ENCODE peak calls at places on chromosomes 12 and 14, in eight cellular contexts. One of them, this sample, is unnamed. For H3K4me1, the result is how much of the 10 kb centered on the place peaks cover.

GRCh38 chr12:62724947-62725447 is 210.0 kb downstream of the PPM1H start:
- DNase-seq in A549: peak
- DNase-seq in GM12878: no peak
- DNase-seq in HepG2: peak
- DNase-seq in K562: peak
- DNase-seq in H1: peak
- DNase-seq in endothelial cell of umbilical vein: peak
- DNase-seq in SK-N-SH: no peak
- DNase-seq in this sample: peak

GRCh38 chr12:77102691-77103090 is 37.3 kb upstream of the E2F7 start:
- DNase-seq in A549: no peak
- DNase-seq in GM12878: no peak
- DNase-seq in HepG2: no peak
- DNase-seq in K562: no peak
- DNase-seq in H1: no peak
- DNase-seq in endothelial cell of umbilical vein: peak
- DNase-seq in SK-N-SH: no peak
- DNase-seq in this sample: peak

GRCh38 chr14:64266206-64266605 is 28.0 kb downstream of the ESR2 start:
- DNase-seq in A549: no peak
- DNase-seq in GM12878: no peak
- DNase-seq in HepG2: no peak
- DNase-seq in K562: no peak
- DNase-seq in H1: no peak
- DNase-seq in endothelial cell of umbilical vein: peak
- DNase-seq in SK-N-SH: no peak
- DNase-seq in this sample: no peak

GRCh38 chr14:106802413-106803364 is 1276.3 kb downstream of the TMEM121 start:
- DNase-seq in A549: peak
- DNase-seq in GM12878: no peak
- DNase-seq in HepG2: peak
- DNase-seq in K562: no peak
- DNase-seq in H1: no peak
- DNase-seq in endothelial cell of umbilical vein: no peak
- DNase-seq in SK-N-SH: peak
- DNase-seq in this sample: no peak

GRCh38 chr12:44002607-44003006 is 166.7 kb downstream of the TMEM117 start:
- DNase-seq in A549: no peak
- DNase-seq in GM12878: no peak
- DNase-seq in HepG2: no peak
- DNase-seq in K562: no peak
- DNase-seq in H1: no peak
- DNase-seq in endothelial cell of umbilical vein: no peak
- DNase-seq in SK-N-SH: no peak
- DNase-seq in this sample: no peak

GRCh38 chr14:50354527-50354926 is 42.2 kb downstream of the CDKL1 start:
- DNase-seq in A549: no peak
- DNase-seq in GM12878: no peak
- DNase-seq in HepG2: no peak
- DNase-seq in K562: no peak
- DNase-seq in H1: no peak
- DNase-seq in endothelial cell of umbilical vein: no peak
- DNase-seq in SK-N-SH: no peak
- DNase-seq in this sample: no peak

GRCh38 chr12:30508205-30508967 is 187.3 kb downstream of the IPO8 start:
- DNase-seq in A549: no peak
- DNase-seq in GM12878: no peak
- DNase-seq in HepG2: peak
- DNase-seq in K562: no peak
- DNase-seq in H1: no peak
- DNase-seq in endothelial cell of umbilical vein: no peak
- DNase-seq in SK-N-SH: no peak
- DNase-seq in this sample: no peak

GRCh38 chr12:26242683-26243082 is 47.3 kb downstream of the SSPN start:
- DNase-seq in A549: no peak
- DNase-seq in GM12878: no peak
- DNase-seq in HepG2: no peak
- DNase-seq in K562: no peak
- DNase-seq in H1: no peak
- DNase-seq in endothelial cell of umbilical vein: no peak
- DNase-seq in SK-N-SH: no peak
- DNase-seq in this sample: no peak

GRCh38 chr12:86264451-86265328 is 8.5 kb upstream of the MGAT4C start:
- DNase-seq in A549: no peak
- DNase-seq in GM12878: no peak
- DNase-seq in HepG2: no peak
- DNase-seq in K562: no peak
- DNase-seq in H1: peak
- DNase-seq in endothelial cell of umbilical vein: no peak
- DNase-seq in SK-N-SH: peak
- DNase-seq in this sample: no peak

GRCh38 chr12:110936367-110937103 is 16.2 kb upstream of the MYL2 start:
- DNase-seq in A549: no peak
- DNase-seq in GM12878: no peak
- DNase-seq in HepG2: no peak
- DNase-seq in K562: no peak
- DNase-seq in H1: no peak
- DNase-seq in endothelial cell of umbilical vein: no peak
- DNase-seq in SK-N-SH: no peak
- DNase-seq in this sample: no peak

GRCh38 chr12:70619471-70620152 is 17.6 kb downstream of the PTPRB start:
- DNase-seq in A549: no peak
- DNase-seq in GM12878: no peak
- DNase-seq in HepG2: no peak
- DNase-seq in K562: no peak
- DNase-seq in H1: no peak
- DNase-seq in endothelial cell of umbilical vein: no peak
- DNase-seq in SK-N-SH: no peak
- DNase-seq in this sample: no peak

GRCh38 chr12:108606492-108606891 is 8.6 kb upstream of the TMEM119 start:
- DNase-seq in A549: no peak
- DNase-seq in GM12878: no peak
- DNase-seq in HepG2: no peak
- DNase-seq in K562: no peak
- DNase-seq in H1: no peak
- DNase-seq in endothelial cell of umbilical vein: no peak
- DNase-seq in SK-N-SH: peak
- DNase-seq in this sample: no peak

GRCh38 chr12:108605690-108606406 is 8.0 kb upstream of the TMEM119 start:
- DNase-seq in A549: no peak
- DNase-seq in GM12878: no peak
- DNase-seq in HepG2: no peak
- DNase-seq in K562: no peak
- DNase-seq in H1: no peak
- DNase-seq in endothelial cell of umbilical vein: no peak
- DNase-seq in SK-N-SH: no peak
- DNase-seq in this sample: no peak

GRCh38 chr12:108603743-108604142 is 5.9 kb upstream of the TMEM119 start:
- DNase-seq in A549: no peak
- DNase-seq in GM12878: no peak
- DNase-seq in HepG2: no peak
- DNase-seq in K562: no peak
- DNase-seq in H1: no peak
- DNase-seq in endothelial cell of umbilical vein: no peak
- DNase-seq in SK-N-SH: no peak
- DNase-seq in this sample: no peak

GRCh38 chr12:108604208-108604941 is 6.5 kb upstream of the TMEM119 start:
- DNase-seq in A549: no peak
- DNase-seq in GM12878: no peak
- DNase-seq in HepG2: no peak
- DNase-seq in K562: no peak
- DNase-seq in H1: no peak
- DNase-seq in endothelial cell of umbilical vein: no peak
- DNase-seq in SK-N-SH: no peak
- DNase-seq in this sample: no peak

GRCh38 chr12:108605000-108605689 is 7.3 kb upstream of the TMEM119 start:
- DNase-seq in A549: no peak
- DNase-seq in GM12878: no peak
- DNase-seq in HepG2: peak
- DNase-seq in K562: no peak
- DNase-seq in H1: no peak
- DNase-seq in endothelial cell of umbilical vein: no peak
- DNase-seq in SK-N-SH: no peak
- DNase-seq in this sample: no peak
- TF ChIP-seq MAX in A549: no peak
- TF ChIP-seq MAX in GM12878: no peak
- TF ChIP-seq MAX in HepG2: no peak
- TF ChIP-seq MAX in K562: peak
- TF ChIP-seq MAX in H1: no peak
- TF ChIP-seq MAX in endothelial cell of umbilical vein: no peak
- TF ChIP-seq MAX in SK-N-SH: no peak
- TF ChIP-seq MAX in this sample: no peak

DNA sequence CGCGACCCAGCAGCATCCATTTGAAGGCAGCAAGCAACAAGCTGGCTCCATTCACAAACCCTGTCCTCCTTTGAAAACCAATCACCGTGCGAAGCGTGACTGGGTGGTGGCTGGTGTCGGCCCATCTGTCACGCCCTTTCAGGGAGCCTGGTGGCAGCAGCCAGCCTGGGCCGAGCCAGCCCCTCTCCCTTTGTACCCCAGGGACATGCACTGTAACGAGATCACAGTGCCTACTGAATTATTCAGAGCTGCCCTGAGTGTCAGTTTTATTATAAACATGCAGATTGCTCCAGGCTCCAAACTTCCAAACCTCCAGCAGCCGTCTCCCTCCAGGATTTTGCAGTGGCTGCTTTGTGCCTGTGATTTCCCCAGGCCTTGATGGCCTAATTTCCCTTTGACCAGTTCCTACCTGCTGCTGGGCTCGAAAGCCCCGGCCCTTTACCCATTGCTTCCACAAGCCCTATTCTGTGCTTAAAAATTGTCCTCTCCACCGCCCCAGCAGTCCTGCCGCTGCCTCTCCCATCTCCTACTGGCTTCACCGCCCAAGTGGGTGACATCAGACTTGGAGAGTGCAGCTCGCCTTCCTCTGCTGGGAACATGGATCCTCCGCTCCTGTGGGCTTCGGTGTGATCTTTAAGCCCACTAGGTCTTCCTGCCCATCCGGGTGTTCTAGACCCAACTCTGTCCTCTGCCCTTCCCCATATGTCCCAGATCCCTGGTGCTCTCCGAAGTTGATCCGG is 22.5 kb upstream of the CTDSP2 start:
- DNase-seq in A549: no peak
- DNase-seq in GM12878: no peak
- DNase-seq in HepG2: no peak
- DNase-seq in K562: no peak
- DNase-seq in H1: no peak
- DNase-seq in endothelial cell of umbilical vein: no peak
- DNase-seq in SK-N-SH: peak
- DNase-seq in this sample: no peak
- H3K27ac ChIP-seq in A549: peak
- H3K27ac ChIP-seq in GM12878: no peak
- H3K27ac ChIP-seq in HepG2: no peak
- H3K27ac ChIP-seq in K562: no peak
- H3K27ac ChIP-seq in H1: no peak
- H3K27ac ChIP-seq in endothelial cell of umbilical vein: no peak
- H3K27ac ChIP-seq in SK-N-SH: peak
- H3K27ac ChIP-seq in this sample: no peak

GRCh38 chr12:124917135-124917840 is 2.8 kb upstream of the UBC start:
- DNase-seq in A549: peak
- DNase-seq in GM12878: peak
- DNase-seq in HepG2: peak
- DNase-seq in K562: peak
- DNase-seq in H1: peak
- DNase-seq in endothelial cell of umbilical vein: peak
- DNase-seq in SK-N-SH: peak
- DNase-seq in this sample: peak
- H3K4me1 ChIP-seq in A549: under half
- H3K4me1 ChIP-seq in GM12878: under half
- H3K4me1 ChIP-seq in HepG2: under half
- H3K4me1 ChIP-seq in K562: under half
- H3K4me1 ChIP-seq in H1: under half
- H3K4me1 ChIP-seq in endothelial cell of umbilical vein: half or more
- H3K4me1 ChIP-seq in SK-N-SH: under half
- H3K4me1 ChIP-seq in this sample: half or more

GRCh38 chr12:127172857-127173256 is 1094.1 kb upstream of the TMEM132C start:
- DNase-seq in A549: no peak
- DNase-seq in GM12878: no peak
- DNase-seq in HepG2: no peak
- DNase-seq in K562: no peak
- DNase-seq in H1: no peak
- DNase-seq in endothelial cell of umbilical vein: no peak
- DNase-seq in SK-N-SH: no peak
- DNase-seq in this sample: no peak

GRCh38 chr12:127174881-127175280 is 1092.1 kb upstream of the TMEM132C start:
- DNase-seq in A549: no peak
- DNase-seq in GM12878: no peak
- DNase-seq in HepG2: no peak
- DNase-seq in K562: no peak
- DNase-seq in H1: no peak
- DNase-seq in endothelial cell of umbilical vein: no peak
- DNase-seq in SK-N-SH: no peak
- DNase-seq in this sample: no peak

GRCh38 chr12:127170271-127171180 is 1096.4 kb upstream of the TMEM132C start:
- DNase-seq in A549: no peak
- DNase-seq in GM12878: no peak
- DNase-seq in HepG2: no peak
- DNase-seq in K562: no peak
- DNase-seq in H1: no peak
- DNase-seq in endothelial cell of umbilical vein: no peak
- DNase-seq in SK-N-SH: no peak
- DNase-seq in this sample: no peak

GRCh38 chr12:127165567-127166392 is 1101.2 kb upstream of the TMEM132C start:
- DNase-seq in A549: peak
- DNase-seq in GM12878: no peak
- DNase-seq in HepG2: peak
- DNase-seq in K562: peak
- DNase-seq in H1: peak
- DNase-seq in endothelial cell of umbilical vein: no peak
- DNase-seq in SK-N-SH: peak
- DNase-seq in this sample: peak

DNA sequence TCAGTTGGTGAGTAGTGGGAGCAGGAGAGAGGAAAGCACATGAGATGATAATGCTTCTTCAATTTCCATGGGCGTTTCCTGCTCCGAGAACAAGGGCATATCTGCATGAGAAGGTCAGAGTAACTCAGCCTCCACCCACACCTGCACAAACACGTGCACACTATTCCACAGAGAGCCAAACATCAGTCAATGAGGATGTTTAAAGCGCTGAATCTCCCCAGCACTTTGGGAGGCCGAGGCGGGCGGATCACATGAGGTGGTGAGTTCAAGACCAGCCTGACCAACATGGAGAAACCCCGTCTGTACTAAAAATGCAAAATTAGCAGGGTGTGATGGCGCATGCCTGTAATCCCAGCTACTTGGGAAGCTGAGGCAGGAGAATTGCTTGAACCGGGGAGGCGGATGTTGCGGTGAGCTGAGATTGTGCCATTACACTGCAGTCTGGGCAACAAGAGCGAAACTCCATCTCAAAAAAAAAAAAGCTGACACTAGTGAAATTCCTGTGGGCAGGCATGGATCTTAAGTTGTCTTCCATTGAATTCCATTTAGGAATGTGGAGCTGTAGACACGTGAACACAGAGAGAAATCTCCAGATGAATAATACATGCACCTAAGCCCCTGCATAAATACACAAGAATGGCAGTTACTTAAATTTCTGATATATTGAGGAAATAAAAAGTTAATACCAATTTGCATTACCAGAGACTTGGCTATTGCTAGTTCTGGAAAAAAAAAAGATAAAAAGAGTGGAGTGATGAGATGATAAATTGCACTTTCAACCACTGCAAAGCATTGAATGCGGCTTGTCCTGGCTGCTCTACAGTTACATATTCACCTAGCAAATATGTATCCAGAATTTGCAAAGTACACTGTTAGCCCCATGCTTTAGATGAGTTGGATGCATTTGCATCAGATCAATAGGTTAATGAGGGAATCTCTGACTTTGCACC is 1097.4 kb upstream of the TMEM132C start:
- DNase-seq in A549: no peak
- DNase-seq in GM12878: no peak
- DNase-seq in HepG2: no peak
- DNase-seq in K562: no peak
- DNase-seq in H1: no peak
- DNase-seq in endothelial cell of umbilical vein: no peak
- DNase-seq in SK-N-SH: no peak
- DNase-seq in this sample: no peak
- TF ChIP-seq MAX in A549: no peak
- TF ChIP-seq MAX in GM12878: no peak
- TF ChIP-seq MAX in HepG2: no peak
- TF ChIP-seq MAX in K562: no peak
- TF ChIP-seq MAX in H1: no peak
- TF ChIP-seq MAX in endothelial cell of umbilical vein: no peak
- TF ChIP-seq MAX in SK-N-SH: no peak
- TF ChIP-seq MAX in this sample: no peak

This sample was measured in HCT116.